ENCODE peak calls at places on chromosomes 3 and 15, in five cellular contexts. G, M, T, Z and N are unnamed samples.

GRCh38 chr3:133995264-133995663 is 34.5 kb downstream of the SLCO2A1 start:
- DNase-seq in Z (no peak), T (no peak), M (no peak), G (no peak), N (no peak)

GRCh38 chr15:90009301-90010063 is 8.4 kb downstream of the ZNF710 start:
- DNase-seq in M (no peak), T (no peak), Z (no peak), G (no peak), N (no peak)

GRCh38 chr3:52533623-52534280 is at the start of gene NT5DC2:
- DNase-seq in Z (peak; percentile 82), G (peak; percentile 63), M (no peak), T (no peak), N (no peak)

GRCh38 chr15:58918239-58918638 is 15.2 kb downstream of the SLTM start:
- DNase-seq in G (no peak), Z (no peak), T (no peak), M (no peak), N (no peak)

GRCh38 chr15:67137951-67138935 is 72.8 kb downstream of the SMAD3 start:
- DNase-seq in T (no peak), Z (no peak), M (no peak), G (no peak), N (no peak)

GRCh38 chr15:100923076-100923475 is 3.9 kb downstream of the LRRK1 start:
- DNase-seq in M (no peak), T (no peak), G (no peak), Z (no peak), N (no peak)

GRCh38 chr15:91853501-91853967 is at the start of gene SLCO3A1:
- DNase-seq in T (peak; percentile 37), M (no peak), Z (peak; percentile 87), G (peak; percentile 66), N (no peak)

GRCh38 chr3:23325466-23326065 is 122.4 kb downstream of the UBE2E2 start:
- DNase-seq in T (no peak), M (no peak), G (no peak), Z (no peak), N (no peak)

GRCh38 chr3:30875505-30875904 is 19.0 kb downstream of the GADL1 start:
- DNase-seq in G (no peak), T (peak; percentile 8), M (no peak), Z (no peak), N (no peak)

GRCh38 chr3:129783470-129783869 is 110.0 kb downstream of the TMCC1 start:
- DNase-seq in T (no peak), M (no peak), Z (no peak), G (no peak), N (no peak)

GRCh38 chr15:99981223-99981647 is 248.0 kb upstream of the LYSMD4 start:
- DNase-seq in T (no peak), M (no peak), G (no peak), Z (no peak), N (no peak)

GRCh38 chr15:77898811-77899730 is 178.4 kb downstream of the TBC1D2B start:
- DNase-seq in M (no peak), G (no peak), Z (no peak), T (no peak), N (no peak)

GRCh38 chr15:62742409-62743171 is 300.0 kb upstream of the TPM1 start:
- DNase-seq in T (peak; percentile 32), Z (peak; percentile 45), M (peak; percentile 42), G (peak; percentile 70), N (peak; percentile 51)

GRCh38 chr15:50675524-50676144 is 11.0 kb downstream of the TRPM7 start:
- DNase-seq in M (peak; percentile 21), G (peak; percentile 25), T (no peak), Z (no peak), N (no peak)

GRCh38 chr15:50134524-50135024 is 15.5 kb upstream of the ATP8B4 start:
- DNase-seq in Z (no peak), M (no peak), G (peak; percentile 80), T (no peak), N (no peak)

GRCh38 chr3:194079702-194080172 is 56.2 kb upstream of the HES1 start:
- DNase-seq in G (no peak), T (no peak), Z (no peak), M (no peak), N (no peak)

GRCh38 chr3:186257866-186258265 is 104.2 kb downstream of the DGKG start:
- DNase-seq in T (no peak), Z (no peak), G (no peak), M (no peak), N (no peak)

GRCh38 chr3:58230876-58231552 is 6.6 kb upstream of the ABHD6 start:
- DNase-seq in Z (no peak), T (no peak), G (no peak), M (no peak), N (peak; percentile 95)

GRCh38 chr3:183381179-183381578 is 47.2 kb downstream of the MCF2L2 start:
- DNase-seq in G (no peak), T (no peak), Z (no peak), M (no peak), N (no peak)

DNA sequence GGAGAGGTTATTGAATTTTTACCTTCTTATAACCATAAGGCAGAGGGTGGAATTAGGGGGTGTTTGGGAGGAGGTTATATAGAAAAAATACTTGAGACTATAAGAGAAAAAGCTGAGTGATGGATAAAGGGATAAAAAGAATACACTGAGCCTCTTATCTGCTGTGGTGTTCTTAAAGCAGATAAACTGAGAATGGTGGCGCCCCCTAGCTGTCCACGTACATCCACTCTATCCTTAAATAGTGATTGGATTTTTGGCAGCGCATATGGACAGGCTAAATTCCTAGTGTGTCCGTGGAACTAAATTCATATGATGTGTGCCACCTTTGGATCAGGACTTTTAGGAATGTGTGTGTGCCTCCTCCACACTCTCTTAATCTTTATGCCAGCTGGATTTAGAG is 121.1 kb downstream of the OXSM start:
- DNase-seq in Z (no peak), G (no peak), T (no peak), M (peak; percentile 39), N (no peak)
- H3K27ac ChIP-seq in Z (no peak overlapping the region), G (no peak overlapping the region), T (no peak overlapping the region), M (no peak overlapping the region), N (no peak overlapping the region)

DNA sequence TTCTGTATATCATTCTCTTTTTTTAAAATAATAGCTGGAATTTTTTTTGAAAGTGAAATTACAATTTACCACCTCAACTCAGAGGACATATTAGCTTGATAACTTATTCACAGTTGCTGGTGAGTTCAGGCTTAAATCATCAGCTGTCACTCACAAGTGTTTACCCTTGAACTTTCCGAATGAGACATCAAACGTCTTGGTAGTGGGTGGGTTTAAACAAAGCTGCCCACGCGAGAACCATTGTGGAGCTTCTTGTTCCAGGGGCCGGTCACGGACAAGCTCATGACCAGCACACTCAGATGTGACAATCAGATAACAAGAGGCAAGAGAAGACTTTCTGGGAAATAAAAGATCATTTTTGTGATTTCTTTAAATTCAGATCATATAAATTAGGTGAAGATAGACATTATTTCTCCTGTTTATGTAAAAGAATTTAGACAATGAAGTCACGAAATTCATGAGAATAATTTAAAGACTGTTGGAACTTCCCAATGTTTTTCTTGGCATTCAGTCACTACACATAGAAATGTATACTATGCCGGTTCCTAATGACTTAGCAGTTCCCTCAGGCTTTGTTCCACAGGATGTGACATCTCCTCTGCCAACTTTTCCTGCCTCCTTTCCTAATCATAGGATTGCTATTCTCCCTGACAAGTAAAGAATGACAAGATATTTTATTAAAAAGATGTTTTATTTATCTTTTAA is 29.3 kb downstream of the BTD start:
- DNase-seq in T (no peak), Z (no peak), M (no peak), G (peak; percentile 58), N (peak; percentile 20)
- H3K4me3 ChIP-seq in T (peak overlapping the region; percentile 50), Z (peak overlapping the region; percentile 6), M (peak overlapping the region; percentile 29), G (peak overlapping the region; percentile 28), N (peak overlapping the region; percentile 48)

GRCh38 chr3:16290827-16291196 is 25.8 kb downstream of the OXNAD1 start:
- DNase-seq in G (no peak), M (no peak), T (no peak), Z (no peak), N (no peak)
- H3K27ac ChIP-seq in G (no peak overlapping the region), M (no peak overlapping the region), T (peak overlapping the region; percentile 7), Z (peak overlapping the region; percentile 4), N (no peak overlapping the region)

DNA sequence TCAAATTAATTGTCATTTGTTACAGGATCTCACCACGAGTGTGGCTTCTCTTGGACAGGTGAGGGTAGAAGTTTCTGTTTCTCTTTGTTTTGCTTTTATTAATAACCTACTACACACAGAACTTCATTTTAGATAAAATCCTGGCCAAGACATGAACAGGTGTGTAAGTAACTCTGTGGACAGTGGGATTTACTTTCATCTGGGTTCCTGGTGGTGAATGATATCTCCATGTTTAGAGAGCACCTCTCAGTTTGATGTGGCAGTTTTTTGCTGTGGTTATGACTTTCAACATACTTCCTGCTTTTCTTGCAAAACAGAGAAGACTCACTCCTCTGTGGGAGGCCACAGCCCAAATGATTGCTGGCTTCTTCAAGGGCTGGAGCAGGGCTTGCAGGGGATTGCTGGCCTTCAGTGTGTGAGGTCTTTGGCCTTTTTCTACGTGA is 71.1 kb upstream of the XCR1 start:
- DNase-seq in Z (peak; percentile 34), G (no peak), T (peak; percentile 24), M (no peak), N (no peak)
- H3K4me3 ChIP-seq in Z (no peak overlapping the region), G (no peak overlapping the region), T (no peak overlapping the region), M (no peak overlapping the region), N (no peak overlapping the region)

DNA sequence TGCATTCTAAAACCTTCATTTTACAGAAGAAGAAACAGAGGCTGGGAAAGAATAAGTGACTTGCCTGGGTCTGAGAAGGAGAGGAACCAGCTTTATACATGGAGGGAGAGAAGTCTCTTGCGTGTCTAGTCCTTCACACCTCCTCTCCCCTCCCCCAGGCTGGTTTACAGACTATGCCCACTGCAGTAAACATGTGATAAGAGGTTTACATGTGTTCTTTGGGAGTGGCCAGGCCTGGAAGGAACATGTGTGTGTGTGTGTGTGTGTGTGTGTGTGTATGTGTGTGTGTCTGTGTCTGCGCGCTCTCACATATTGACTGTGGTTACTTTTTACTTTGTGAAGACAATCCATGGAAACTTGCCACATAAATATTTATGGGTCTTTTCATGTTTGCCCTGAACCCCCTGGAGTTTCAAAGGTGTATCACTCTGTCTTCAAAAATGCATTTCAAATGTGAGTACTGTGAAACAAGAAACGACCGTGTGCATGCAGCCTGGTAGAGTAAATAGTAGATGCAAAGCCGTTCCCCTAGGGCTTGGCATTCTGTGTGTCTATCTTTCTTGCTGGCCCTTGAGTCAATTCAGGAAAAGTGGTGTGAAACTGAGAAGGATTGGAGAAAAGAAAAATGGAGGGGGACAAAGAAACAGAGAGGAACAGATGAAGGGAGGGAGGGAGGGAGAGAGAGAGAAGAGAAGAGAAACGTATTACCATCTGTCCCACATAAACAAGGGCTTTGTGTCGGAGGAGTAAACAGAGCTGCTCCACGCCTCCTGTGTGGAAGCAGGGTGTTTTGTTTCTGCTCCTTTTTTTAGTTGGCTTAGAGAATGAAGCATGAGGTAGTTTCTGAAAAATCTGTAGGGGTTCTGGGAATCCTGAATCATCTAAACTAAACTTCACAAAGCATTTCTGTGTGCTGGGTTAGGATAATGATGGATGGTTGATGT is 51.7 kb downstream of the CLDN11 start:
- DNase-seq in Z (no peak), G (no peak), T (no peak), M (no peak), N (no peak)
- H3K27ac ChIP-seq in Z (no peak overlapping the region), G (peak overlapping the region; percentile 29), T (no peak overlapping the region), M (no peak overlapping the region), N (no peak overlapping the region)